ENCODE peak calls at places on chromosomes 3 and 15, in five cellular contexts. Q is breast epithelium, R is GM12891, W is suprapubic skin, U is transverse colon. P is an unnamed sample.

GRCh38 chr3:34012102-34012461 is 213.7 kb downstream of the PDCD6IP start:
- DNase-seq in R (no peak), Q (no peak), W (no peak), U (no peak), P (no peak)

GRCh38 chr15:41116116-41116871 is at the start of gene INO80:
- DNase-seq in W (peak), U (peak), R (peak), Q (peak), P (peak)

GRCh38 chr3:128238100-128238459 is 84.8 kb downstream of the EEFSEC start:
- DNase-seq in W (no peak), Q (no peak), U (no peak), R (no peak), P (no peak)

GRCh38 chr3:177833392-177833791 is 636.1 kb upstream of the TBL1XR1 start:
- DNase-seq in Q (no peak), U (no peak), R (no peak), W (no peak), P (no peak)

GRCh38 chr15:101176625-101177024 is 75.2 kb downstream of the CHSY1 start:
- DNase-seq in R (no peak), U (no peak), Q (no peak), W (peak), P (no peak)

GRCh38 chr3:187131981-187132380 is 7.3 kb downstream of the RPL39L start:
- DNase-seq in R (no peak), W (no peak), Q (no peak), U (no peak), P (no peak)

GRCh38 chr15:56035166-56035565 is 41.8 kb upstream of the NEDD4 start:
- DNase-seq in Q (no peak), W (no peak), U (no peak), R (no peak), P (no peak)

GRCh38 chr3:105865016-105865623 is 3.7 kb downstream of the CBLB start:
- DNase-seq in R (no peak), Q (no peak), U (no peak), W (no peak), P (no peak)

GRCh38 chr3:127002195-127003174 is 19.6 kb downstream of the PLXNA1 start:
- DNase-seq in U (peak), R (no peak), W (peak), Q (peak), P (no peak)

GRCh38 chr3:66037330-66037985 is 1.3 kb downstream of the MAGI1 start:
- DNase-seq in U (peak), Q (peak), W (no peak), R (no peak), P (no peak)

GRCh38 chr3:162370136-162370535 is 873.5 kb downstream of the OTOL1 start:
- DNase-seq in Q (no peak), U (no peak), R (no peak), W (no peak), P (no peak)

GRCh38 chr15:71125831-71126453 is 10.7 kb downstream of the THSD4 start:
- DNase-seq in Q (no peak), R (no peak), U (no peak), W (no peak), P (no peak)

GRCh38 chr3:1583044-1583443 is 490.2 kb downstream of the CNTN6 start:
- DNase-seq in Q (no peak), W (no peak), U (no peak), R (no peak), P (no peak)

GRCh38 chr15:85496551-85497545 is 116.4 kb downstream of the AKAP13 start:
- DNase-seq in R (no peak), Q (no peak), U (no peak), W (no peak), P (no peak)

GRCh38 chr15:91100561-91101355 is 701 bp downstream of the SV2B start:
- DNase-seq in R (no peak), U (no peak), W (no peak), Q (no peak), P (no peak)

GRCh38 chr3:55330756-55331155 is 156.3 kb downstream of the WNT5A start:
- DNase-seq in W (no peak), Q (no peak), R (no peak), U (no peak), P (no peak)

GRCh38 chr3:194140520-194141414 is 4.8 kb downstream of the HES1 start:
- DNase-seq in W (no peak), Q (no peak), R (no peak), U (peak), P (peak)

GRCh38 chr3:11567516-11568467 is 75.9 kb downstream of the VGLL4 start:
- DNase-seq in Q (peak), W (peak), U (no peak), R (no peak), P (no peak)

GRCh38 chr3:11944052-11944673 is 60.0 kb upstream of the SYN2 start:
- DNase-seq in U (peak), Q (no peak), R (no peak), W (no peak), P (no peak)

GRCh38 chr3:155069729-155070128 is 10.4 kb upstream of the MME start:
- DNase-seq in Q (no peak), R (no peak), U (no peak), W (no peak), P (no peak)

GRCh38 chr15:66763186-66764066 is 61.4 kb downstream of the SMAD6 start:
- DNase-seq in W (peak), U (peak), Q (peak), R (no peak), P (no peak)
- TF ChIP-seq POLR2AphosphoS5 in W (no peak), U (no peak), Q (no peak), R (no peak), P (no peak)

GRCh38 chr3:141412936-141413354 is 44.6 kb downstream of the ZBTB38 start:
- DNase-seq in W (peak), Q (peak), R (no peak), U (peak), P (no peak)

GRCh38 chr3:141413387-141414140 is 45.3 kb downstream of the ZBTB38 start:
- DNase-seq in R (no peak), U (no peak), W (no peak), Q (no peak), P (no peak)

GRCh38 chr3:141410408-141410807 is 42.1 kb downstream of the ZBTB38 start:
- DNase-seq in R (no peak), W (no peak), U (peak), Q (no peak), P (no peak)

GRCh38 chr3:141412087-141412935 is 44.0 kb downstream of the ZBTB38 start:
- DNase-seq in Q (peak), W (no peak), R (no peak), U (peak), P (no peak)

GRCh38 chr3:141410861-141411771 is 42.8 kb downstream of the ZBTB38 start:
- DNase-seq in Q (no peak), R (no peak), W (no peak), U (peak), P (no peak)
- TF ChIP-seq POLR2AphosphoS5 in Q (no peak), R (no peak), W (no peak), U (no peak), P (peak)

GRCh38 chr3:440826-441225 is 244.3 kb downstream of the CHL1 start:
- DNase-seq in R (no peak), Q (no peak), U (no peak), W (no peak), P (no peak)
- TF ChIP-seq POLR2AphosphoS5 in R (no peak), Q (no peak), U (no peak), W (no peak), P (no peak)

GRCh38 chr3:134353831-134354611 is 20.2 kb downstream of the AMOTL2 start:
- DNase-seq in W (no peak), Q (no peak), U (peak), R (no peak), P (no peak)
- TF ChIP-seq POLR2AphosphoS5 in W (no peak), Q (peak), U (no peak), R (no peak), P (no peak)

GRCh38 chr3:71018794-71019193 is 564.7 kb downstream of the FOXP1 start:
- DNase-seq in R (no peak), W (no peak), U (no peak), Q (no peak), P (no peak)
- TF ChIP-seq POLR2AphosphoS5 in R (no peak), W (no peak), U (no peak), Q (no peak), P (no peak)